ENCODE peak calls at places on chromosome 14, in six cellular contexts. Q is fibroblast of lung, C is IMR-90, O is hepatocyte, B is GM23248, F is mammary epithelial cell. E is an unnamed sample.
A peak's percentile ranks its signal among the peaks of the same experiment; 100 is the strongest.

GRCh38 chr14:68792022-68792829 is 641 bp downstream of the ZFP36L1 start:
- DNase-seq in Q (peak; percentile 25), C (no peak), O (no peak), B (peak; percentile 49), F (peak; percentile 30), E (peak; percentile 81)

GRCh38 chr14:77139540-77140342 is 1.9 kb downstream of the ZDHHC22 start:
- DNase-seq in Q (no peak), C (no peak), O (peak; percentile 64), B (peak; percentile 53), F (no peak), E (peak; percentile 87)

GRCh38 chr14:52259452-52259851 is 8.0 kb upstream of the PTGDR start:
- DNase-seq in Q (peak; percentile 30), C (no peak), O (no peak), B (peak; percentile 14), F (no peak), E (no peak)

GRCh38 chr14:62734831-62735230 is 310.4 kb downstream of the KCNH5 start:
- DNase-seq in Q (no peak), C (no peak), O (no peak), B (no peak), F (peak; percentile 23), E (no peak)

GRCh38 chr14:103118019-103118662 is 5.1 kb upstream of the TNFAIP2 start:
- DNase-seq in Q (peak; percentile 64), C (peak; percentile 35), O (no peak), B (peak; percentile 28), F (no peak), E (no peak)

GRCh38 chr14:66281036-66281776 is 205.0 kb upstream of the CCDC196 start:
- DNase-seq in Q (no peak), C (no peak), O (peak; percentile 46), B (peak; percentile 7), F (no peak), E (no peak)

GRCh38 chr14:94170151-94170550 is 4.0 kb upstream of the PPP4R4 start:
- DNase-seq in Q (no peak), C (no peak), O (no peak), B (no peak), F (no peak), E (no peak)

GRCh38 chr14:50060871-50061663 is 55.3 kb downstream of the VCPKMT start:
- DNase-seq in Q (peak; percentile 92), C (peak; percentile 95), O (peak; percentile 81), B (peak; percentile 94), F (peak; percentile 99), E (no peak)

GRCh38 chr14:93716002-93716401 is 72.3 kb downstream of the PRIMA1 start:
- DNase-seq in Q (no peak), C (no peak), O (no peak), B (no peak), F (no peak), E (no peak)

GRCh38 chr14:101855958-101856357 is 94.4 kb downstream of the PPP2R5C start:
- DNase-seq in Q (no peak), C (no peak), O (no peak), B (no peak), F (no peak), E (no peak)

GRCh38 chr14:103806805-103807204 is 40.6 kb downstream of the PPP1R13B start:
- DNase-seq in Q (no peak), C (no peak), O (no peak), B (no peak), F (no peak), E (no peak)

GRCh38 chr14:100363053-100363452 is 39.9 kb downstream of the SLC25A47 start:
- DNase-seq in Q (no peak), C (no peak), O (no peak), B (no peak), F (no peak), E (no peak)

GRCh38 chr14:50658203-50658602 is 9.9 kb downstream of the SAV1 start:
- DNase-seq in Q (peak; percentile 67), C (peak; percentile 72), O (no peak), B (peak; percentile 80), F (no peak), E (no peak)

GRCh38 chr14:33207467-33208015 is 268.9 kb downstream of the NPAS3 start:
- DNase-seq in Q (no peak), C (no peak), O (no peak), B (no peak), F (no peak), E (no peak)

GRCh38 chr14:23055621-23056256 is 1.6 kb downstream of the CDH24 start:
- DNase-seq in Q (peak; percentile 30), C (peak; percentile 29), O (peak; percentile 52), B (peak; percentile 53), F (no peak), E (no peak)

GRCh38 chr14:62443796-62444195 is 601.5 kb downstream of the KCNH5 start:
- DNase-seq in Q (peak; percentile 10), C (peak; percentile 82), O (no peak), B (no peak), F (peak; percentile 77), E (no peak)

GRCh38 chr14:84036863-84037262 is 1493.1 kb upstream of the FLRT2 start:
- DNase-seq in Q (peak; percentile 62), C (peak; percentile 42), O (no peak), B (no peak), F (peak; percentile 0), E (no peak)

GRCh38 chr14:95311752-95312151 is 8.0 kb downstream of the CLMN start:
- DNase-seq in Q (no peak), C (no peak), O (no peak), B (peak; percentile 20), F (no peak), E (no peak)

GRCh38 chr14:56808314-56809201 is 1.7 kb downstream of the OTX2 start:
- DNase-seq in Q (no peak), C (no peak), O (peak; percentile 11), B (no peak), F (no peak), E (no peak)

GRCh38 chr14:58739674-58740073 is 101.9 kb downstream of the DACT1 start:
- DNase-seq in Q (no peak), C (no peak), O (no peak), B (no peak), F (no peak), E (no peak)

DNA sequence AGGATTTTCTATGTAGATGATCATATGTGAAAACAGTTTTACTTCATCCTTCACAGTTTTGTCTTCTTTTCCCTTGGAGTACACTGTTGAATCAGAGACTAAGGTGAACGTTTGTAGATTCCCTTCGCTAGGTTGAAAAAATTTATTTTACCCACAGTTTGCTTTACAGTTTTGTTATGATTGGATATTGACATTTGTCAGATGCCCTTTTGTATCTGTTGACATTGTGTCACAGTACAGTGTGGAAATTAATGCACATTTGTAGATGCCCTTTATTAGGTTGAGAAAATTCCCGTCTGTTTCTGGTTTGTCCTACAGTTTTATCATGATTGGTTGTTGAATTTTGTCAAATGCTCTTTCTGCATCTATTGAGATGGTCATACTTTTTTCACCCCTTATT is 13.3 kb downstream of the G2E3 start:
- DNase-seq in Q (no peak), C (no peak), O (no peak), B (no peak), F (no peak), E (no peak)
- H4K20me1 ChIP-seq in Q (no peaks in the 10 kb centered on the region), C (peaks cover 31% of the 10 kb centered on the region), O (peaks cover 10% of the 10 kb centered on the region), B (peaks cover 17% of the 10 kb centered on the region), F (peaks cover 6% of the 10 kb centered on the region), E (no peaks in the 10 kb centered on the region)

GRCh38 chr14:73729556-73730265 is 15.5 kb upstream of the PNMA1 start:
- DNase-seq in Q (no peak), C (no peak), O (no peak), B (no peak), F (no peak), E (no peak)

GRCh38 chr14:73731111-73731510 is 16.9 kb upstream of the PNMA1 start:
- DNase-seq in Q (no peak), C (no peak), O (no peak), B (no peak), F (no peak), E (no peak)

GRCh38 chr14:73727181-73727580 is 13.0 kb upstream of the PNMA1 start:
- DNase-seq in Q (no peak), C (no peak), O (peak; percentile 10), B (no peak), F (no peak), E (no peak)

GRCh38 chr14:73728106-73729014 is 14.2 kb upstream of the PNMA1 start:
- DNase-seq in Q (peak; percentile 78), C (peak; percentile 63), O (peak; percentile 88), B (peak; percentile 77), F (peak; percentile 50), E (peak; percentile 95)

DNA sequence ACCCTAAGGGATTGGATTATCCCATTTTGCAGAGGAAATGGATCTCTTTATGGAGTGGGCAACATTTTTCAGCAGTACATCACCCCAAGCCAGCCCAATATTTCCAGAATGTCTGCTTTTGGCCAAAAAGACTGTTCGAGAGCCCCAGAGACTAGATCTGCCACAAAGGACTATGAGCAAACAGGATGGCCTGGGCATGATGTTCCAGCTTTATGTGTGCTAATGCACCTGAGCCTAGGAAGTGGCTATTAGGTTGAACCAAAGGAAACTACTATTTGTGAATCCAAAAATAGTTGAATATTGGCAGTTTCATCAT is 14.8 kb upstream of the PNMA1 start:
- DNase-seq in Q (no peak), C (no peak), O (no peak), B (no peak), F (no peak), E (no peak)
- H4K20me1 ChIP-seq in Q (no peaks in the 10 kb centered on the region), C (peaks cover 35% of the 10 kb centered on the region), O (peaks cover 12% of the 10 kb centered on the region), B (no peaks in the 10 kb centered on the region), F (no peaks in the 10 kb centered on the region), E (peaks cover 5% of the 10 kb centered on the region)

DNA sequence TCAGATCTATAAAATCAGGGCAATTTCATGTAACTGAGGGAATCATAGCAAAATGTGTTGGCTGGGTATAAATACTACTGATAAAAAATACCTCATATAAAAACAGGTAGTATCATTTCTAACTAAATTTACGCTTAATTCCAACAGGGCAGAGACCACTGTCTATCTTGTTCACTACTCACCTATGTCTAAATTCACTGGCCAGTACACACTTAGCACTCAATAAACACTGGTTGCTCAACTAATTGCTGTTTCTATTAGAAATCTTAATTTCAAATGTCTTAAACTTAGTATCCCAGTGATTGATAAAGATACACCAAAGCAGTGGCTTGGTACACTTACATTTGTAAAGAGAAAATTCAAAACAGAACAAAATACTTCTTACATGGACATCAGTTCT is 55.6 kb downstream of the HNRNPC start:
- DNase-seq in Q (no peak), C (no peak), O (no peak), B (no peak), F (no peak), E (no peak)
- H4K20me1 ChIP-seq in Q (no peaks in the 10 kb centered on the region), C (peaks cover 75% of the 10 kb centered on the region), O (peaks cover 85% of the 10 kb centered on the region), B (peaks cover 34% of the 10 kb centered on the region), F (peaks cover 25% of the 10 kb centered on the region), E (peaks cover 90% of the 10 kb centered on the region)

DNA sequence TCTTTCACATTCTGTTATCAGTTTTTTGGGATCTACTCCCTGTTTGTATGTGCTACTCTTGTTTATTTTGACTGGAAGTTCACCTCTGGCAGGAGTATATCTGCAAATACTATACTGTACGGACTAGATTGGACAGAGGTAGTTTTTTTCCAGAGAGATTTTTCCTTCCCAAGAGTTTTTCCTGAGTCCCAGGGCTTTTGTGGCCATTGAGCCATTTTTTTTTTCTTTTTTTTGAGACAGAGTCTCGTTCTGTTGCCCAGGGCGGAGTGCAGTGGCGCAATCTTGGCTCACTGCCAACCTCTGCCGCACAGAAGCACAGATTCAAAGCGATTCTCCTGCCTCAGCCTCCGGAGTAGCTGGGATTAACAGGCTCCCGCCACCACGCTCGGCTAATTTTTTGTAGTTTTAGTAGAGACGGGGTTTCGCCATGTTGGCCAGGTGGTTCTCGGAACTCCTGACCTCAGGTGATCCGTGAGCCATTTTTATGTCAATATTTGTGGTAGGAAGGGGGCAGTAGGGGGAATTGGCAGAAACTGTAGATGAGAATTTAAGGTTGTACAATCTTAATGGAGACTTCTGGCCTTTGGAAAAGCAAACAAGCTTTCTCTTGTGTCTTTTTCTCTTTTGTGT is 19.4 kb downstream of the KTN1 start:
- DNase-seq in Q (no peak), C (no peak), O (peak; percentile 42), B (no peak), F (no peak), E (no peak)
- H4K20me1 ChIP-seq in Q (no peaks in the 10 kb centered on the region), C (peaks cover 43% of the 10 kb centered on the region), O (peaks cover 20% of the 10 kb centered on the region), B (peaks cover 4% of the 10 kb centered on the region), F (no peaks in the 10 kb centered on the region), E (peaks cover 10% of the 10 kb centered on the region)